ENCODE peak calls at places on chromosome 17, in nine cellular contexts. P is stimulated activated effector memory CD8-positive, alpha-beta T cell treated with anti-CD3 and anti-CD28 coated beads, Interleukin-12 subunit alpha, Interleukin-12 subunit beta, amount 100 ng/mL, for 72 hours; S is GM23248; Y is body of pancreas; N is RCC 7860; L is activated CD4-positive, alpha-beta T cell treated with anti-CD3 and anti-CD28 coated beads for 4 hours; Z is stimulated activated CD8-positive, alpha-beta memory T cell treated with anti-CD3 and anti-CD28 coated beads, Interleukin-4, amount 100 ng/mL, for 1 hour; T is EL; G is cardiac fibroblast. I is an unnamed sample.

GRCh38 chr17:75899353-75899752 is 2.6 kb upstream of the TRIM65 start:
- DNase-seq in P (no peak), S (no peak), Y (no peak), N (no peak), L (no peak), Z (no peak), T (no peak), G (no peak), I (no peak)

GRCh38 chr17:80428363-80428762 is 13.4 kb downstream of the ENDOV start:
- DNase-seq in P (no peak), S (no peak), Y (no peak), N (no peak), L (no peak), Z (no peak), T (no peak), G (no peak), I (no peak)

GRCh38 chr17:61380836-61381525 is 18.7 kb upstream of the TBX2 start:
- DNase-seq in P (no peak), S (no peak), Y (no peak), N (no peak), L (no peak), Z (no peak), T (no peak), G (no peak), I (no peak)

GRCh38 chr17:4082136-4082924 is 60.5 kb downstream of the ZZEF1 start:
- DNase-seq in P (no peak), S (no peak), Y (peak; percentile 38), N (no peak), L (no peak), Z (no peak), T (no peak), G (no peak), I (no peak)

GRCh38 chr17:77670125-77670524 is 288.4 kb upstream of the TNRC6C start:
- DNase-seq in P (no peak), S (no peak), Y (no peak), N (no peak), L (no peak), Z (no peak), T (no peak), G (peak; percentile 9), I (no peak)

GRCh38 chr17:77086433-77087010 is 54.2 kb upstream of the SEC14L1 start:
- DNase-seq in P (peak; percentile 89), S (peak; percentile 79), Y (peak; percentile 92), N (peak; percentile 67), L (peak; percentile 82), Z (peak; percentile 62), T (peak; percentile 79), G (peak; percentile 85), I (peak; percentile 88)

GRCh38 chr17:54270499-54270898 is 447.8 kb downstream of the KIF2B start:
- DNase-seq in P (no peak), S (no peak), Y (no peak), N (no peak), L (no peak), Z (no peak), T (no peak), G (no peak), I (no peak)

GRCh38 chr17:9386401-9386800 is 189.2 kb downstream of the STX8 start:
- DNase-seq in P (no peak), S (no peak), Y (no peak), N (peak; percentile 78), L (no peak), Z (no peak), T (no peak), G (peak; percentile 76), I (no peak)

GRCh38 chr17:41396340-41396739 is 1.1 kb downstream of the KRT31 start:
- DNase-seq in P (no peak), S (no peak), Y (no peak), N (no peak), L (no peak), Z (no peak), T (no peak), G (no peak), I (no peak)

GRCh38 chr17:49670641-49671040 is 7.3 kb downstream of the SPOP start:
- DNase-seq in P (no peak), S (peak; percentile 54), Y (no peak), N (no peak), L (no peak), Z (no peak), T (no peak), G (no peak), I (no peak)

GRCh38 chr17:78935419-78936323 is 10.5 kb upstream of the TIMP2 start:
- DNase-seq in P (no peak), S (peak; percentile 99), Y (no peak), N (peak; percentile 58), L (no peak), Z (no peak), T (peak; percentile 99), G (peak; percentile 99), I (no peak)

GRCh38 chr17:64599187-64599676 is 62.9 kb downstream of the SMURF2 start:
- DNase-seq in P (peak; percentile 41), S (no peak), Y (peak; percentile 5), N (no peak), L (peak; percentile 23), Z (peak; percentile 29), T (no peak), G (no peak), I (no peak)

GRCh38 chr17:75125984-75126383 is 5.6 kb downstream of the NT5C start:
- DNase-seq in P (no peak), S (no peak), Y (no peak), N (no peak), L (no peak), Z (no peak), T (no peak), G (no peak), I (no peak)

GRCh38 chr17:21233581-21234337 is 19.5 kb downstream of the NATD1 start:
- DNase-seq in P (no peak), S (peak; percentile 40), Y (no peak), N (no peak), L (no peak), Z (no peak), T (no peak), G (no peak), I (no peak)

GRCh38 chr17:17314501-17315071 is 11.4 kb downstream of the NT5M start:
- DNase-seq in P (no peak), S (no peak), Y (no peak), N (no peak), L (no peak), Z (no peak), T (no peak), G (no peak), I (no peak)

I was measured in prostate gland.